ENCODE peak calls at places on chromosomes 4 and X, in nine cellular contexts. U is tibial nerve; L is nephron progenitor cell; E is tibial artery; G is posterior cingulate gyrus; V is gastrocnemius medialis; B is epithelial cell of esophagus; H is stimulated activated CD4-positive, alpha-beta T cell treated with anti-CD3 and anti-CD28 coated beads, Interleukin-12 subunit alpha, Interleukin-12 subunit beta, amount 100 ng/mL, for 4 hours; M is activated naive CD8-positive, alpha-beta T cell treated with anti-CD3 and anti-CD28 coated beads for 36 hours. R is an unnamed sample.

GRCh38 chrX:47217121-47217851 is 1.2 kb upstream of the CDK16 start:
- DNase-seq in V (no peak), L (no peak), G (no peak), U (no peak), M (no peak), H (no peak), E (no peak), B (peak; percentile 91), R (peak; percentile 63)

GRCh38 chr4:22047793-22048192 is 99.2 kb upstream of the KCNIP4 start:
- DNase-seq in V (no peak), L (no peak), M (no peak), U (no peak), B (no peak), E (no peak), H (no peak), G (peak; percentile 73), R (no peak)

GRCh38 chr4:117135634-117136354 is 50.4 kb upstream of the TRAM1L1 start:
- DNase-seq in H (no peak), L (no peak), G (no peak), B (peak; percentile 1), U (no peak), M (no peak), E (no peak), V (no peak), R (no peak)

GRCh38 chr4:121221608-121222007 is 57.5 kb upstream of the TNIP3 start:
- DNase-seq in V (no peak), H (no peak), U (no peak), E (no peak), L (no peak), B (no peak), M (no peak), G (no peak), R (no peak)

GRCh38 chrX:13153796-13154195 is 109.4 kb upstream of the FAM9C start:
- DNase-seq in H (no peak), B (peak; percentile 1), V (no peak), L (no peak), G (no peak), M (no peak), U (no peak), E (no peak), R (no peak)

GRCh38 chrX:1476682-1477081 is 24.0 kb upstream of the ASMTL start:
- DNase-seq in G (no peak), H (no peak), E (no peak), L (no peak), V (no peak), B (no peak), U (no peak), M (no peak), R (no peak)

GRCh38 chr4:74044676-74045075 is 6.2 kb upstream of the CXCL3 start:
- DNase-seq in L (no peak), U (no peak), B (peak; percentile 91), G (no peak), E (no peak), H (no peak), M (no peak), V (no peak), R (no peak)

GRCh38 chr4:152029631-152030030 is 268.8 kb upstream of the GATB start:
- DNase-seq in G (no peak), U (no peak), M (no peak), L (no peak), H (no peak), B (no peak), V (no peak), E (no peak), R (no peak)

GRCh38 chr4:42702895-42703294 is 46.0 kb upstream of the ATP8A1 start:
- DNase-seq in G (no peak), L (no peak), B (no peak), M (no peak), V (no peak), E (no peak), H (no peak), U (no peak), R (no peak)

GRCh38 chrX:139933904-139934303 is 1.1 kb upstream of the ATP11C start:
- DNase-seq in U (no peak), L (no peak), E (no peak), H (no peak), V (no peak), B (no peak), G (peak; percentile 8), M (no peak), R (no peak)

GRCh38 chrX:13923845-13924244 is 105.8 kb downstream of the GEMIN8 start:
- DNase-seq in G (no peak), E (no peak), M (no peak), V (no peak), B (peak; percentile 86), H (no peak), L (no peak), U (no peak), R (no peak)

GRCh38 chrX:41889317-41890025 is 33.9 kb downstream of the CASK start:
- DNase-seq in E (no peak), L (no peak), G (no peak), H (no peak), B (peak; percentile 61), U (no peak), M (no peak), V (no peak), R (no peak)

GRCh38 chr4:77564231-77564630 is 41.4 kb upstream of the CXCL13 start:
- DNase-seq in L (no peak), B (no peak), G (no peak), V (peak; percentile 15), E (no peak), U (peak; percentile 40), M (no peak), H (no peak), R (no peak)

GRCh38 chr4:7398104-7398423 is 36.7 kb downstream of the PSAPL1 start:
- DNase-seq in M (no peak), V (no peak), B (peak; percentile 1), H (no peak), G (peak; percentile 88), U (no peak), L (no peak), E (peak; percentile 55), R (no peak)

GRCh38 chrX:149877157-149877556 is 3.8 kb upstream of the MAGEA8 start:
- DNase-seq in U (no peak), B (no peak), V (no peak), E (no peak), G (no peak), M (no peak), H (no peak), L (no peak), R (no peak)

GRCh38 chr4:43458293-43458692 is 565.8 kb downstream of the GRXCR1 start:
- DNase-seq in E (no peak), B (peak; percentile 77), U (no peak), L (no peak), G (no peak), M (no peak), V (no peak), H (no peak), R (no peak)

GRCh38 chr4:177128306-177128705 is 181.4 kb upstream of the NEIL3 start:
- DNase-seq in U (no peak), E (no peak), G (no peak), L (no peak), V (no peak), H (no peak), M (no peak), B (peak; percentile 90), R (no peak)

GRCh38 chr4:156971623-156972369 is at the start of gene PDGFC:
- DNase-seq in B (peak; percentile 52), G (peak; percentile 92), M (no peak), L (peak; percentile 88), E (peak; percentile 91), V (peak; percentile 67), H (no peak), U (peak; percentile 31), R (peak; percentile 15)

GRCh38 chr4:8343051-8343966 is 73.8 kb downstream of the HTRA3 start:
- DNase-seq in H (no peak), L (no peak), M (no peak), B (no peak), U (no peak), E (peak; percentile 62), V (no peak), G (peak; percentile 77), R (no peak)

GRCh38 chr4:108240356-108240755 is 71.6 kb upstream of the LEF1 start:
- DNase-seq in M (no peak), G (no peak), L (no peak), B (no peak), H (no peak), V (no peak), E (no peak), U (no peak), R (no peak)

GRCh38 chr4:53775381-53775780 is 184.1 kb upstream of the LNX1 start:
- DNase-seq in G (no peak), U (no peak), B (no peak), M (no peak), V (no peak), L (no peak), H (no peak), E (no peak), R (no peak)

GRCh38 chrX:67346225-67346624 is 197.6 kb upstream of the AR start:
- DNase-seq in G (no peak), L (no peak), H (no peak), M (no peak), U (no peak), V (no peak), B (no peak), E (no peak), R (no peak)

GRCh38 chrX:17689971-17690409 is 47.3 kb upstream of the SCML1 start:
- DNase-seq in M (peak; percentile 24), E (peak; percentile 63), V (peak; percentile 14), L (peak; percentile 54), U (no peak), B (peak; percentile 61), H (peak; percentile 2), G (peak; percentile 70), R (peak; percentile 16)

GRCh38 chrX:53435997-53436396 is 1.8 kb upstream of the HSD17B10 start:
- DNase-seq in L (peak; percentile 61), G (peak; percentile 91), E (no peak), U (peak; percentile 14), V (peak; percentile 53), M (peak; percentile 51), H (peak; percentile 30), B (peak; percentile 76), R (no peak)

GRCh38 chr4:184664445-184665210 is 15.1 kb downstream of the PRIMPOL start:
- DNase-seq in M (no peak), L (no peak), G (no peak), E (no peak), B (peak; percentile 36), U (no peak), V (no peak), H (no peak), R (no peak)

GRCh38 chr4:167100120-167100519 is 134.2 kb downstream of the SPOCK3 start:
- DNase-seq in E (no peak), U (no peak), H (no peak), V (no peak), B (peak; percentile 88), G (peak; percentile 17), L (no peak), M (no peak), R (no peak)

GRCh38 chr4:27628609-27629008 is 768.0 kb downstream of the STIM2 start:
- DNase-seq in H (no peak), L (no peak), U (no peak), G (no peak), B (no peak), V (no peak), E (no peak), M (no peak), R (no peak)

GRCh38 chrX:130082244-130083106 is 27.8 kb downstream of the ELF4 start:
- DNase-seq in B (no peak), M (peak; percentile 81), L (no peak), V (peak; percentile 18), E (peak; percentile 64), G (no peak), H (peak; percentile 59), U (no peak), R (no peak)

GRCh38 chrX:33725556-33726232 is 406.4 kb downstream of the FAM47A start:
- DNase-seq in B (peak; percentile 54), U (no peak), E (no peak), L (peak; percentile 59), G (peak; percentile 46), V (peak; percentile 30), H (no peak), M (no peak), R (no peak)

GRCh38 chr4:185304944-185305690 is 90.6 kb downstream of the LRP2BP start:
- DNase-seq in B (peak; percentile 13), V (no peak), U (no peak), M (peak; percentile 8), E (no peak), G (no peak), L (no peak), H (peak; percentile 1), R (no peak)

GRCh38 chrX:97616883-97617510 is 733.3 kb downstream of the RPA4 start:
- DNase-seq in V (no peak), E (no peak), U (no peak), L (no peak), B (peak; percentile 87), G (no peak), M (no peak), H (no peak), R (no peak)

R was measured in caudate nucleus.